ENCODE peak calls at places on chromosome 13, in four cellular contexts. J is right cardiac atrium; Z is ascending aorta; N is activated naive CD8-positive, alpha-beta T cell treated with anti-CD3 and anti-CD28 coated beads for 36 hours. M is an unnamed sample.

GRCh38 chr13:106033634-106034033 is 501.8 kb downstream of the EFNB2 start:
- DNase-seq in Z (no peak), N (no peak), J (no peak), M (no peak)

GRCh38 chr13:49444517-49445395 is 682 bp downstream of the SETDB2 start:
- DNase-seq in N (peak), J (no peak), Z (no peak), M (peak)

GRCh38 chr13:61812286-61812685 is 396.6 kb upstream of the PCDH20 start:
- DNase-seq in J (no peak), N (no peak), Z (no peak), M (no peak)

GRCh38 chr13:114078501-114079451 is 53.6 kb downstream of the RASA3 start:
- DNase-seq in Z (no peak), J (peak), N (peak), M (peak)

GRCh38 chr13:39612023-39612637 is 9.1 kb upstream of the LHFPL6 start:
- DNase-seq in N (peak), J (peak), Z (no peak), M (peak)

GRCh38 chr13:105817011-105817410 is 718.5 kb downstream of the EFNB2 start:
- DNase-seq in N (no peak), J (no peak), Z (no peak), M (peak)

GRCh38 chr13:68304287-68304893 is 1074.3 kb upstream of the PCDH9 start:
- DNase-seq in J (no peak), Z (no peak), N (no peak), M (peak)

GRCh38 chr13:43333176-43333575 is 309.8 kb downstream of the DNAJC15 start:
- DNase-seq in N (no peak), Z (no peak), J (no peak), M (no peak)

GRCh38 chr13:107864543-107865460 is 350.5 kb downstream of the LIG4 start:
- DNase-seq in J (no peak), Z (no peak), N (no peak), M (peak)

GRCh38 chr13:113407531-113408393 is 43.8 kb upstream of the GRTP1 start:
- DNase-seq in N (no peak), J (peak), Z (no peak), M (no peak)

GRCh38 chr13:49308104-49308875 is 60.6 kb downstream of the CDADC1 start:
- DNase-seq in Z (peak), J (peak), N (no peak), M (no peak)

GRCh38 chr13:102317593-102317992 is 84.3 kb downstream of the FGF14 start:
- DNase-seq in N (no peak), J (peak), Z (peak), M (no peak)

M was measured in SW480.